ENCODE peak calls at places on chromosomes 16 and 17, in eight cellular contexts. H, M, G, X, P, Q, L and J are unnamed samples. For H3K4me1, the result is how much of the 10 kb centered on the place peaks cover.

GRCh38 chr17:38508570-38508950 is 80.3 kb downstream of the ARHGAP23 start:
- DNase-seq in H (no peak), M (no peak), G (no peak), X (no peak), P (no peak), Q (no peak), L (no peak), J (peak)

GRCh38 chr17:38333635-38334295 is 10.0 kb downstream of the GPR179 start:
- DNase-seq in H (no peak), M (peak), G (peak), X (no peak), P (no peak), Q (peak), L (peak), J (peak)

GRCh38 chr16:59088401-59088800 is 354.3 kb upstream of the GOT2 start:
- DNase-seq in H (no peak), M (no peak), G (no peak), X (no peak), P (no peak), Q (no peak), L (no peak), J (no peak)

GRCh38 chr16:68506331-68507053 is 32.6 kb upstream of the ZFP90 start:
- DNase-seq in H (no peak), M (no peak), G (no peak), X (no peak), P (no peak), Q (no peak), L (no peak), J (no peak)

GRCh38 chr16:69326172-69326873 is 4.1 kb downstream of the PDF start:
- DNase-seq in H (no peak), M (peak), G (peak), X (no peak), P (no peak), Q (no peak), L (peak), J (no peak)

GRCh38 chr16:12057276-12057675 is 80.7 kb downstream of the SNX29 start:
- DNase-seq in H (peak), M (peak), G (no peak), X (no peak), P (peak), Q (no peak), L (peak), J (no peak)

GRCh38 chr16:19808061-19808621 is 76.5 kb downstream of the GPRC5B start:
- DNase-seq in H (no peak), M (peak), G (no peak), X (no peak), P (no peak), Q (no peak), L (no peak), J (peak)

GRCh38 chr16:31331807-31332301 is 23.1 kb upstream of the ITGAX start:
- DNase-seq in H (no peak), M (no peak), G (no peak), X (no peak), P (no peak), Q (no peak), L (no peak), J (no peak)

GRCh38 chr16:19885456-19886060 is 910 bp upstream of the GPRC5B start:
- DNase-seq in H (no peak), M (no peak), G (peak), X (no peak), P (peak), Q (no peak), L (peak), J (peak)

GRCh38 chr16:51163366-51163765 is 12.3 kb upstream of the SALL1 start:
- DNase-seq in H (no peak), M (no peak), G (no peak), X (no peak), P (no peak), Q (no peak), L (no peak), J (no peak)

DNA sequence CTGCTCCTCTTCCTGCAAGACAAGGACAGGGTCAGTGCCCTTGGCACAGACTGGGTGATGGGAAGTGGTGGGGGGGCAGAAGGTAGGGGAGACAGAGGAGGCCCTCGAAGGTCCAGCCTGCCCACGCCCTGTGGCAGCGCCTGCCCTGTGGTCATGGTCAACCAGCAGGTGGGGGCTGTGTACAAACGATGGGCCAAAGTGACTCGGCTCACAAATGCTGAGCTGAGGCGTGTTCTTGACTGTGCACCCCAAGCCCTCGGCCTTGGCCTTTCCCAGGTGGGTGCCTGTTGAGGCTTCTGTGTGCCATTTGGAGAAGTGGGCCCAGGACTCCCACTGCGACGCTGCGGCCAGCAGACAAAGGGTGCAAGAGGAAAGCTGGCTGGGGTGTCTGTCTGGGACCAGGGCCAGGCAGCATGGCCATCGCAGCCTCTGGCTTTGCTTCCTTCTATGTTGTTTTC is 22.6 kb downstream of the MXRA7 start:
- DNase-seq in H (no peak), M (no peak), G (no peak), X (peak), P (peak), Q (no peak), L (no peak), J (no peak)
- H3K4me3 ChIP-seq in H (no peak), M (no peak), G (no peak), X (no peak), P (peak), Q (no peak), L (no peak), J (no peak)

DNA sequence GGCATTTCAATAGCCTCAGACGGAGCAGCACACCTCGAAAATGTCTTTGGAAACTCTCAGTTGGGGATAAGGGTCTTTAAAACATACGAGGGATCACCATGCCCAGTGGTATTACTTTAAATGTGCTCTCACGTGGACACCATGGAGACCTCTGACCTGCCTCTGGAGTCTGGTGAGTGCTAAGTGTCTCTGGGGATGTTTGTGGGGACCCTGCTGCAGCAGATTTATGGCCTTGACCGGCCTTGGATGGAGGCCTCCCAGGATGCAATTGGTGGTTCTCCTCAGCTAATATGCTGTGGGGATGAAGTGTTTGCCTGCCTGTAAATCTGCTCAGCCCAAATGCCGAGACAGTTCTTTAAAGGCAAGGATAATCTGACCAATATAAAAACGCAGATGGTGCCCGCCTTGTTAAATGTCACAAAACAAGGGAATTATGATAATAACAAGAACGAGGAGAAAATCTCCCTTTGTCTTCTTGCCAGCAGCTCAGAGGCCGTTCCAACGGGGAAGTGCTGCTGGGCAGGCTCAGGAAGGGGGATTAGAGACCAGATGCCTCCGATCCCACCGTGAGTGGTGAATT is 154.4 kb downstream of the ABCC12 start:
- DNase-seq in H (no peak), M (no peak), G (no peak), X (no peak), P (no peak), Q (no peak), L (no peak), J (no peak)
- H3K4me1 ChIP-seq in H (under half), M (under half), G (under half), X (under half), P (under half), Q (under half), L (under half), J (under half)

DNA sequence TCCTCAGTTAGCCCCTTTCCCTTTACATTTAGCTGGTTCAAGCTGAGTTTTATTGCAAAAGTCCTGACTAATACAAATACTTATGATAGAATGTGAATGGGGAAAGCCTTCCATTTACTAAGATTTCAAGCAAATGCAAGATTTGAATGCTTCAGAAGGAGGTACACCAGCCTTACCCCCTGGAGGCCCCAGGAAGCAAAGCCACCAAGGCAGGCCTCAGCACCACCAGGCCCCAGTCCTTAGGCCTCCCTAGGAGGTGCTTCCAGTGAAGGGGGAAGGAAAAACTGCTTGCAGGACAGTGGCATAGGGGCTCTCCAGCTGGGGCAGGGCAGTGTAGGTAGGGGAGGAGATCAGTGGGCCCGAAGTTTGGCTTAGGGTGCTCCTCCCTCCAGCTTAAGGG is 7.3 kb upstream of the PRPSAP2 start:
- DNase-seq in H (no peak), M (no peak), G (no peak), X (no peak), P (no peak), Q (no peak), L (no peak), J (no peak)
- H3K4me3 ChIP-seq in H (no peak), M (no peak), G (no peak), X (no peak), P (no peak), Q (no peak), L (no peak), J (no peak)

DNA sequence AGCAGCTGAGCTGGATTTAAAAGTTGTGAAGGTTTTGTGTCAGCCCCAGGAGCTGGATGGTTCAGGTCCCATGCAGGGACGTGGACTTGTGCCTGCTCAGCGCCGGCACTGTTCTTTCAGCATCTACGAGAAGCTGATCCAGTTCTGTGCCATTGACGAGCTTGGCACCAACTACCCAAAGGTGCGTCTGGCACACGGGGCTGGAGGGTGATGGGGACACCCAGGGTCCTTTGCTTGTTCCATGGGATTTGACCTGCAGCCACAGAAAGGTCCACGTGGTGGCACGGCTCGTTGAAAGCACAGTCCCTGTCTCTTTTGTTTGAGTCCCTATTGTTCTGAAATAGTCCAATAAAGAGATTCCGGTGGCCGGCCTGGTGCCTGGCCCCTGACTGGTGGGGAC is 18.1 kb upstream of the ITGB4 start:
- DNase-seq in H (no peak), M (no peak), G (no peak), X (no peak), P (no peak), Q (no peak), L (no peak), J (no peak)
- H3K4me1 ChIP-seq in H (under half), M (under half), G (under half), X (half or more), P (under half), Q (under half), L (under half), J (under half)

DNA sequence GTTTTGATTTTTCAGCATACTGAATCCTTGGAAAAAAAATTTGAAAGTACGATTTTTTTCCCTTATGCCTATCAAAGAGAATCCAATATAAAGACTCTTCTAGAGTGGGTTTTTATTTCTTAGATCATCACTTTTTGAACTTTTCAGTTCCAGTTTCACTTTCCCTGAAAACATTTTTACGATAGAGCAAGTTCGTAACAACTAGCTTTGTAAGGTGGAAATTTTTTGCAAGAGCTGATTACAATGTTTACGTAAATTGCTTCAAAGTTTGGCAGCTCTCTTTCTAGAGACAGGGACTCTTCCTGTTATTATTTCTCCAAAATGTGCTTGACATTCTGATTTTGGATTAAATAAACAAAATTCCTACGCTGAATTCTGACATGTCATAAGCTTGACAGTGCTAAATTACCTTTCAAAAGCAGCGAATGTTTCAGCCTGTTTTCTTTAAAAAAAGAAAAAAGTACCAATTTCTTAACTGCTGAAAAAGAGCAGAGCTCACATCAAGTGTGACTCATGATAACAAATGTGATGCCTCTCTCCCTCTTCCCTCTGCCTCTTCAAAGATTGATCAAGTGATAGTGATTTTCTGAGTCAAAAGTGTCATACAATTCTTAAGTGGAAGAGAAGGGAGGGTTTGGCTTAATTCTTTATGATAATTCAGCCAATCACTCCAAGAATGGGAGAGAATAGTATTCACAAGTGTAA is 175.2 kb downstream of the KCNJ2 start:
- DNase-seq in H (no peak), M (no peak), G (no peak), X (no peak), P (no peak), Q (no peak), L (no peak), J (no peak)
- H3K4me3 ChIP-seq in H (peak), M (no peak), G (no peak), X (peak), P (peak), Q (no peak), L (no peak), J (no peak)